ENCODE peak calls at places on chromosomes 3 and 15, in four cellular contexts. G, Q, N and X are unnamed samples.
A peak's percentile ranks its signal among the peaks of the same experiment; 100 is the strongest.

GRCh38 chr15:66865622-66866611 is 163.9 kb downstream of the SMAD6 start:
- DNase-seq in G (no peak), Q (no peak), N (no peak), X (peak; percentile 20)

GRCh38 chr3:13217736-13218540 is 144.7 kb upstream of the IQSEC1 start:
- DNase-seq in G (no peak), Q (no peak), N (no peak), X (no peak)

GRCh38 chr15:78457101-78457500 is 19.1 kb downstream of the IREB2 start:
- DNase-seq in G (no peak), Q (no peak), N (no peak), X (no peak)

GRCh38 chr3:70476174-70476573 is 163.7 kb upstream of the MDFIC2 start:
- DNase-seq in G (no peak), Q (no peak), N (no peak), X (no peak)

GRCh38 chr3:25454411-25454927 is 26.4 kb downstream of the RARB start:
- DNase-seq in G (no peak), Q (no peak), N (no peak), X (no peak)

GRCh38 chr15:67174864-67175573 is 79.4 kb downstream of the AAGAB start:
- DNase-seq in G (no peak), Q (no peak), N (no peak), X (peak; percentile 55)

GRCh38 chr15:55290361-55291057 is 896 bp upstream of the RAB27A start:
- DNase-seq in G (peak; percentile 65), Q (peak; percentile 85), N (peak; percentile 69), X (peak; percentile 88)

GRCh38 chr3:156409694-156410093 is 145.2 kb downstream of the SSR3 start:
- DNase-seq in G (no peak), Q (no peak), N (no peak), X (no peak)

GRCh38 chr15:49712846-49713450 is 92.1 kb downstream of the DTWD1 start:
- DNase-seq in G (no peak), Q (no peak), N (no peak), X (no peak)

GRCh38 chr3:127785711-127786265 is 36.5 kb downstream of the MGLL start:
- DNase-seq in G (no peak), Q (no peak), N (no peak), X (no peak)

GRCh38 chr3:135147657-135148056 is 352.6 kb downstream of the EPHB1 start:
- DNase-seq in G (no peak), Q (no peak), N (no peak), X (no peak)

GRCh38 chr15:66566963-66567531 is 1.2 kb upstream of the LCTL start:
- DNase-seq in G (peak; percentile 87), Q (peak; percentile 56), N (no peak), X (peak; percentile 63)

GRCh38 chr15:77010312-77010686 is 15.4 kb downstream of the PSTPIP1 start:
- DNase-seq in G (no peak), Q (no peak), N (no peak), X (no peak)